ENCODE peak calls at places on chromosomes 16 and 17, in ten cellular contexts. Q is H1, E is tibial nerve, P is ovary, R is A549, I is stomach, K is HepG2, N is suprapubic skin, J is sigmoid colon, B is K562. G is an unnamed sample.

GRCh38 chr16:53014287-53014686 is 38.4 kb downstream of the CHD9NB start:
- DNase-seq in B (no peak), I (no peak), E (no peak), Q (no peak), N (no peak), K (no peak), R (no peak), J (no peak), P (no peak), G (no peak)

GRCh38 chr16:8859913-8860881 is 8.6 kb downstream of the CARHSP1 start:
- DNase-seq in B (no peak), R (no peak), J (peak; percentile 93), P (peak; percentile 84), Q (no peak), E (peak; percentile 68), N (no peak), I (peak; percentile 76), K (peak; percentile 96), G (peak; percentile 81)

GRCh38 chr16:27703545-27703944 is 153.6 kb downstream of the KATNIP start:
- DNase-seq in B (no peak), J (peak; percentile 25), Q (no peak), K (no peak), R (no peak), E (no peak), I (no peak), N (no peak), P (no peak), G (no peak)

GRCh38 chr17:57044976-57045867 is 39.8 kb upstream of the AKAP1 start:
- DNase-seq in K (no peak), Q (no peak), B (no peak), E (no peak), R (no peak), J (no peak), N (peak; percentile 63), I (no peak), P (no peak), G (no peak)

GRCh38 chr16:85006639-85007038 is 4.7 kb downstream of the ZDHHC7 start:
- DNase-seq in R (no peak), B (no peak), J (no peak), Q (no peak), N (no peak), K (no peak), I (no peak), E (no peak), P (no peak), G (no peak)

GRCh38 chr16:65200857-65201256 is 79.0 kb upstream of the CDH11 start:
- DNase-seq in J (no peak), E (no peak), I (no peak), P (no peak), R (no peak), Q (no peak), N (no peak), K (no peak), B (no peak), G (no peak)

GRCh38 chr16:23679274-23679985 is 741 bp downstream of the PLK1 start:
- DNase-seq in R (peak; percentile 80), J (no peak), P (no peak), E (no peak), I (no peak), N (no peak), K (peak; percentile 63), Q (no peak), B (peak; percentile 89), G (peak; percentile 49)

GRCh38 chr17:72404872-72405271 is 284.1 kb downstream of the SOX9 start:
- DNase-seq in R (no peak), B (no peak), N (no peak), I (no peak), E (no peak), Q (no peak), P (no peak), K (no peak), J (no peak), G (no peak)

GRCh38 chr16:89582614-89583196 is 7.1 kb downstream of the CPNE7 start:
- DNase-seq in J (no peak), E (no peak), R (no peak), I (no peak), P (no peak), N (no peak), B (no peak), K (no peak), Q (no peak), G (peak; percentile 75)

GRCh38 chr16:8999800-9000199 is 36.1 kb upstream of the USP7 start:
- DNase-seq in Q (no peak), R (no peak), B (no peak), E (no peak), K (no peak), N (no peak), I (no peak), P (no peak), J (no peak), G (no peak)

GRCh38 chr17:66523378-66524174 is 221.2 kb downstream of the PRKCA start:
- DNase-seq in P (no peak), K (no peak), N (no peak), B (no peak), I (no peak), J (no peak), Q (no peak), E (no peak), R (no peak), G (no peak)

GRCh38 chr17:64003526-64004121 is 5.5 kb downstream of the PRR29 start:
- DNase-seq in Q (no peak), P (no peak), E (no peak), B (peak; percentile 19), R (no peak), K (no peak), J (peak; percentile 56), I (no peak), N (peak; percentile 64), G (no peak)

GRCh38 chr17:77253611-77254051 is 112.9 kb downstream of the SEC14L1 start:
- DNase-seq in R (no peak), N (no peak), Q (no peak), P (no peak), K (no peak), B (no peak), I (no peak), E (no peak), J (no peak), G (no peak)

GRCh38 chr16:17555176-17555575 is 84.4 kb upstream of the XYLT1 start:
- DNase-seq in R (no peak), Q (no peak), P (no peak), E (no peak), B (no peak), N (no peak), J (no peak), K (no peak), I (no peak), G (no peak)
- TF ChIP-seq CTCF in R (no peak), Q (no peak), P (no peak), E (no peak), B (no peak), N (no peak), J (no peak), K (no peak), I (no peak), G (no peak)

GRCh38 chr17:41530062-41531048 is 2.2 kb upstream of the KRT19 start:
- DNase-seq in P (peak; percentile 30), E (no peak), R (peak; percentile 89), B (peak; percentile 88), J (no peak), I (peak; percentile 65), K (peak; percentile 85), N (no peak), Q (no peak), G (peak; percentile 85)
- TF ChIP-seq POLR2A in P (no peak), E (no peak), R (no peak), B (no peak), J (no peak), I (no peak), K (no peak), N (no peak), Q (no peak), G (peak; percentile 48)

GRCh38 chr17:1865252-1866037 is 35.6 kb downstream of the RPA1 start:
- DNase-seq in N (no peak), Q (no peak), B (peak; percentile 49), K (peak; percentile 35), E (no peak), P (no peak), I (peak; percentile 46), J (no peak), R (peak; percentile 72), G (peak; percentile 46)
- TF ChIP-seq EP300 in N (no peak), Q (no peak), B (no peak), K (no peak), E (no peak), P (no peak), I (no peak), J (no peak), R (no peak), G (no peak)

GRCh38 chr17:39872700-39873099 is 4.7 kb downstream of the ZPBP2 start:
- DNase-seq in N (no peak), Q (no peak), B (no peak), P (no peak), R (no peak), J (no peak), E (no peak), I (no peak), K (peak; percentile 20), G (no peak)
- TF ChIP-seq CTCF in N (no peak), Q (no peak), B (no peak), P (no peak), R (peak; percentile 24), J (no peak), E (peak; percentile 9), I (no peak), K (peak; percentile 43), G (no peak)

GRCh38 chr16:70664325-70665112 is 18.2 kb downstream of the IL34 start:
- DNase-seq in B (no peak), I (no peak), J (peak; percentile 64), K (no peak), P (no peak), N (peak; percentile 79), R (no peak), Q (no peak), E (no peak), G (peak; percentile 18)
- TF ChIP-seq POLR2A in B (no peak), I (no peak), J (no peak), K (no peak), P (no peak), N (no peak), R (no peak), Q (no peak), E (no peak), G (no peak)

G was measured in upper lobe of left lung.